ENCODE peak calls at places on chromosomes 12 and 14, in seven cellular contexts. W is small intestine; Z is stimulated activated CD8-positive, alpha-beta memory T cell treated with anti-CD3 and anti-CD28 coated beads, Interleukin-7, amount 100 ng/mL, for 24 hours; D is lower leg skin; O is mesenteric fat pad; Q is type B pancreatic cell; B is stimulated activated naive CD4-positive, alpha-beta T cell treated with Interleukin-2 at 50 U/mL for 16 hours. A is an unnamed sample.

GRCh38 chr14:89491701-89492381 is 74.8 kb upstream of the FOXN3 start:
- DNase-seq in W (no peak), Z (no peak), D (no peak), O (no peak), Q (no peak), B (no peak), A (no peak)

GRCh38 chr12:27345376-27345775 is 12.7 kb downstream of the BMAL2 start:
- DNase-seq in W (no peak), Z (no peak), D (no peak), O (no peak), Q (no peak), B (no peak), A (no peak)

GRCh38 chr14:94569381-94570001 is 8.2 kb downstream of the SERPINA4 start:
- DNase-seq in W (no peak), Z (no peak), D (peak), O (peak), Q (no peak), B (no peak), A (no peak)

GRCh38 chr14:88802596-88802995 is 9.8 kb upstream of the EML5 start:
- DNase-seq in W (no peak), Z (no peak), D (no peak), O (no peak), Q (no peak), B (no peak), A (no peak)

GRCh38 chr12:26113194-26113654 is 11.6 kb downstream of the BHLHE41 start:
- DNase-seq in W (peak), Z (no peak), D (no peak), O (no peak), Q (no peak), B (no peak), A (no peak)

GRCh38 chr12:109768901-109769670 is 55.5 kb downstream of the FAM222A start:
- DNase-seq in W (no peak), Z (no peak), D (peak), O (peak), Q (peak), B (no peak), A (no peak)

GRCh38 chr14:64628940-64629403 is 75.3 kb upstream of the PLEKHG3 start:
- DNase-seq in W (no peak), Z (no peak), D (peak), O (no peak), Q (no peak), B (no peak), A (no peak)

GRCh38 chr14:25001096-25001982 is 48.6 kb downstream of the STXBP6 start:
- DNase-seq in W (no peak), Z (no peak), D (no peak), O (no peak), Q (no peak), B (no peak), A (no peak)

GRCh38 chr12:115375188-115375991 is 691.4 kb upstream of the TBX3 start:
- DNase-seq in W (peak), Z (no peak), D (no peak), O (no peak), Q (no peak), B (no peak), A (no peak)

GRCh38 chr14:106185837-106186233 is 659.5 kb downstream of the TMEM121 start:
- DNase-seq in W (peak), Z (peak), D (no peak), O (no peak), Q (no peak), B (peak), A (no peak)

GRCh38 chr14:91253795-91254323 is 9.4 kb upstream of the GPR68 start:
- DNase-seq in W (no peak), Z (no peak), D (no peak), O (no peak), Q (no peak), B (no peak), A (no peak)

GRCh38 chr12:127809236-127809635 is 457.7 kb upstream of the TMEM132C start:
- DNase-seq in W (no peak), Z (no peak), D (no peak), O (no peak), Q (no peak), B (no peak), A (no peak)

A was measured in NCI-H82.